ENCODE peak calls at places on chromosomes 13 and 19, in four cellular contexts. I is K562, Y is IMR-90, J is H1. W is an unnamed sample.
A peak's percentile ranks its signal among the peaks of the same experiment; 100 is the strongest.

GRCh38 chr13:41825691-41826090 is 135.2 kb downstream of the VWA8 start:
- DNase-seq in I (no peak), Y (peak; percentile 18), J (no peak), W (no peak)

GRCh38 chr13:52800856-52801255 is 47.6 kb downstream of the PCDH8 start:
- DNase-seq in I (no peak), Y (no peak), J (no peak), W (no peak)

GRCh38 chr13:54875111-54875510 is 1846.5 kb downstream of the OLFM4 start:
- DNase-seq in I (no peak), Y (no peak), J (no peak), W (no peak)

GRCh38 chr19:14022469-14022868 is 5.5 kb upstream of the RLN3 start:
- DNase-seq in I (no peak), Y (peak; percentile 47), J (no peak), W (no peak)

GRCh38 chr19:22326219-22326618 is 40.0 kb downstream of the ZNF729 start:
- DNase-seq in I (no peak), Y (no peak), J (no peak), W (no peak)

GRCh38 chr19:42246143-42246868 is 3.9 kb upstream of the GSK3A start:
- DNase-seq in I (peak; percentile 65), Y (peak; percentile 83), J (no peak), W (peak; percentile 72)

GRCh38 chr13:66218583-66218982 is 1011.6 kb downstream of the PCDH9 start:
- DNase-seq in I (no peak), Y (no peak), J (no peak), W (no peak)

GRCh38 chr13:46637213-46637612 is 84.2 kb downstream of the LRCH1 start:
- DNase-seq in I (no peak), Y (no peak), J (no peak), W (no peak)

GRCh38 chr13:46804391-46804815 is 7.4 kb upstream of the ESD start:
- DNase-seq in I (no peak), Y (peak; percentile 98), J (no peak), W (no peak)

GRCh38 chr13:46866150-46866549 is 30.7 kb downstream of the HTR2A start:
- DNase-seq in I (no peak), Y (peak; percentile 63), J (peak; percentile 17), W (no peak)

GRCh38 chr13:38743499-38743898 is 56.6 kb downstream of the FREM2 start:
- DNase-seq in I (no peak), Y (no peak), J (no peak), W (no peak)

GRCh38 chr19:45729774-45730388 is 815 bp downstream of the FBXO46 start:
- DNase-seq in I (no peak), Y (no peak), J (no peak), W (peak; percentile 30)

GRCh38 chr19:19342086-19343015 is 21.7 kb downstream of the MAU2 start:
- DNase-seq in I (peak; percentile 83), Y (peak; percentile 46), J (peak; percentile 71), W (peak; percentile 43)

GRCh38 chr19:9498183-9498902 is at the start of gene ZNF560:
- DNase-seq in I (peak; percentile 0), Y (peak; percentile 12), J (no peak), W (no peak)

GRCh38 chr13:54733639-54734038 is 1705.0 kb downstream of the OLFM4 start:
- DNase-seq in I (peak; percentile 0), Y (no peak), J (peak; percentile 2), W (no peak)

GRCh38 chr13:94617389-94618000 is 15.8 kb downstream of the GPR180 start:
- DNase-seq in I (peak; percentile 37), Y (no peak), J (no peak), W (peak; percentile 46)

GRCh38 chr19:1896508-1896907 is 8.7 kb upstream of the ADAT3 start:
- DNase-seq in I (peak; percentile 36), Y (no peak), J (no peak), W (no peak)

GRCh38 chr13:109309625-109310363 is 476.6 kb downstream of the IRS2 start:
- DNase-seq in I (no peak), Y (no peak), J (no peak), W (no peak)

GRCh38 chr19:33444238-33444992 is 70.9 kb downstream of the CEBPG start:
- DNase-seq in I (no peak), Y (no peak), J (no peak), W (no peak)

GRCh38 chr13:70042193-70042592 is 65.4 kb upstream of the ATXN8OS start:
- DNase-seq in I (no peak), Y (no peak), J (no peak), W (no peak)

GRCh38 chr13:102773441-102774209 is at the start of gene TEX30:
- DNase-seq in I (peak; percentile 83), Y (peak; percentile 76), J (peak; percentile 36), W (peak; percentile 90)

GRCh38 chr19:58361900-58362271 is 665 bp downstream of the ZNF497 start:
- DNase-seq in I (peak; percentile 68), Y (peak; percentile 47), J (no peak), W (no peak)

GRCh38 chr19:10428996-10429381 is 8.7 kb downstream of the PDE4A start:
- DNase-seq in I (no peak), Y (no peak), J (no peak), W (no peak)

GRCh38 chr19:41322451-41322850 is 12.5 kb downstream of the CCDC97 start:
- DNase-seq in I (no peak), Y (no peak), J (no peak), W (no peak)

GRCh38 chr19:33678796-33679195 is 57.0 kb downstream of the CHST8 start:
- DNase-seq in I (no peak), Y (no peak), J (no peak), W (no peak)

GRCh38 chr19:3722443-3723109 is 14.4 kb downstream of the TJP3 start:
- DNase-seq in I (no peak), Y (no peak), J (no peak), W (no peak)

GRCh38 chr19:38701455-38702063 is 42.7 kb downstream of the CAPN12 start:
- DNase-seq in I (no peak), Y (peak; percentile 21), J (no peak), W (no peak)

GRCh38 chr19:40279120-40279551 is 6.0 kb downstream of the AKT2 start:
- DNase-seq in I (no peak), Y (peak; percentile 38), J (no peak), W (no peak)

GRCh38 chr19:32339988-32340874 is 5.2 kb upstream of the ZNF507 start:
- DNase-seq in I (peak; percentile 65), Y (peak; percentile 27), J (no peak), W (peak; percentile 61)

GRCh38 chr19:42471554-42472249 is 29.0 kb upstream of the CXCL17 start:
- DNase-seq in I (no peak), Y (peak; percentile 5), J (no peak), W (no peak)

GRCh38 chr13:52447815-52448552 is 2.5 kb downstream of the VPS36 start:
- DNase-seq in I (peak; percentile 11), Y (no peak), J (no peak), W (no peak)

GRCh38 chr19:15337202-15337601 is 4.9 kb upstream of the BRD4 start:
- DNase-seq in I (no peak), Y (peak; percentile 80), J (no peak), W (no peak)

GRCh38 chr13:99980201-99981114 is 1.1 kb upstream of the ZIC2 start:
- DNase-seq in I (peak; percentile 85), Y (peak; percentile 43), J (no peak), W (peak; percentile 47)
- TF ChIP-seq POLR2A in I (peak; percentile 35), Y (no peak), J (peak; percentile 64), W (no peak)

DNA sequence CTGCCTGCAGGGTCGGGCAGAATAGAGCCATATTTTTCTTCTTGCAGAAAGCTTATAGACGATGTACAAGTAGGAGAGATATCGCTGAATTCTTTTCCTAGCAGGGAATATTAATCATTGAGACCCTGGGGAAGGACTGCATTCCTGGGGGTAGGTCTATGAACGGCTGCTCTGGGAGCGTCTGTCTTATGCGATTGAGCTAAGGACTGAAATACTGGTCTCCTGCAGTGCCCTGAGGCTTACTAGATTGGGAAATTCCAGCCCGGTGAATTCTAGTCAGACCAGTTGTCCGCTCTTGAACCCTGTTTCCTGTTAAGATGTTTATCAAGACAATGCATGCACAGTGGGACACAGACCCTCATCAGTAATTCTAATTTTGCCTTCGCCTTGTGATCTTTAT is 59.8 kb upstream of the UBAC2 start:
- DNase-seq in I (no peak), Y (no peak), J (no peak), W (no peak)
- H3K9ac ChIP-seq in I (no peak overlapping the region), Y (no peak overlapping the region), J (no peak overlapping the region), W (no peak overlapping the region)

GRCh38 chr19:7522072-7522922 is at the start of gene MCOLN1:
- DNase-seq in I (peak; percentile 99), Y (peak; percentile 94), J (no peak), W (peak; percentile 97)
- TF ChIP-seq POLR2A in I (peak; percentile 62), Y (no peak), J (peak; percentile 48), W (peak; percentile 73)

GRCh38 chr13:113023217-113023597 is 54.2 kb downstream of the MCF2L start:
- DNase-seq in I (no peak), Y (no peak), J (no peak), W (peak; percentile 38)
- H3K9ac ChIP-seq in I (no peak overlapping the region), Y (no peak overlapping the region), J (no peak overlapping the region), W (no peak overlapping the region)

GRCh38 chr19:29086182-29086581 is 126.8 kb downstream of the UQCRFS1 start:
- DNase-seq in I (no peak), Y (no peak), J (no peak), W (no peak)

GRCh38 chr19:29084266-29084665 is 128.7 kb downstream of the UQCRFS1 start:
- DNase-seq in I (peak; percentile 25), Y (no peak), J (no peak), W (no peak)

GRCh38 chr19:29086646-29087045 is 126.3 kb downstream of the UQCRFS1 start:
- DNase-seq in I (no peak), Y (no peak), J (no peak), W (no peak)

GRCh38 chr19:29085630-29086029 is 127.3 kb downstream of the UQCRFS1 start:
- DNase-seq in I (no peak), Y (no peak), J (no peak), W (no peak)

GRCh38 chr19:29083863-29084262 is 129.1 kb downstream of the UQCRFS1 start:
- DNase-seq in I (no peak), Y (no peak), J (no peak), W (no peak)
- TF ChIP-seq POLR2A in I (no peak), Y (no peak), J (no peak), W (no peak)

DNA sequence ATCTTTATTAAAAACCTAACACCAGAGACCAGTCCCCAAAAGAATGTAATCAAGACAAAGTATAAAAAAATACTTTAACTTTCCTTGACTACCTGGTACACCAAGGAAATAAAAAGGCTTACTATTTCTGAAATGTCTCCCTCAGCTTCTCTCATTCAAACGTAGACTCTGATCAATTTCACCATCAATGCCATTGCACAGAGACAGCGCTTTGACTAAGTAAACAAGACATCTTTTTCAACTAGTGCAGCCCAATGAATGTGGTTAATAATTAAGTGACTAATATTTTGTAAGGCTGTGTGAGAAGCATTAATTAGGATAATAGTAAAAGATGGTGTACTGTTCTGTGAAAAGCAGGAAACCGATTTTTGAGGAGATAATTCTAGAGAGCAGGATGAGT is 7.3 kb upstream of the RAP2A start:
- DNase-seq in I (no peak), Y (no peak), J (no peak), W (no peak)
- H3K9ac ChIP-seq in I (no peak overlapping the region), Y (no peak overlapping the region), J (no peak overlapping the region), W (no peak overlapping the region)